ENCODE peak calls at places on chromosomes 11 and 22, in five cellular contexts. F, D, J, U and E are unnamed samples.
A peak's percentile ranks its signal among the peaks of the same experiment; 100 is the strongest.

GRCh38 chr11:111379500-111380136 is 543 bp upstream of the POU2AF1 start:
- DNase-seq in F (peak; percentile 51), D (no peak), J (no peak), U (peak; percentile 97), E (no peak)

GRCh38 chr11:2929880-2930704 is 872 bp upstream of the PHLDA2 start:
- DNase-seq in F (peak; percentile 23), D (peak; percentile 71), J (peak; percentile 46), U (peak; percentile 58), E (no peak)

GRCh38 chr11:60777106-60777505 is 8.0 kb upstream of the MS4A10 start:
- DNase-seq in F (no peak), D (no peak), J (no peak), U (no peak), E (peak; percentile 15)

GRCh38 chr22:36573815-36574350 is 44.9 kb upstream of the EIF3D start:
- DNase-seq in F (no peak), D (no peak), J (no peak), U (no peak), E (no peak)

GRCh38 chr22:50157976-50158375 is 12.6 kb upstream of the PANX2 start:
- DNase-seq in F (no peak), D (no peak), J (no peak), U (no peak), E (no peak)

GRCh38 chr22:26709617-26710390 is 52.4 kb downstream of the MIAT start:
- DNase-seq in F (no peak), D (peak; percentile 87), J (no peak), U (no peak), E (no peak)

GRCh38 chr11:111913997-111914396 is 1.5 kb downstream of the HSPB2 start:
- DNase-seq in F (no peak), D (peak; percentile 92), J (no peak), U (no peak), E (no peak)

GRCh38 chr11:128709402-128709801 is 15.5 kb downstream of the FLI1 start:
- DNase-seq in F (no peak), D (peak; percentile 82), J (no peak), U (no peak), E (no peak)

GRCh38 chr11:31340903-31341572 is 28.5 kb downstream of the DCDC1 start:
- DNase-seq in F (no peak), D (peak; percentile 59), J (peak; percentile 26), U (peak; percentile 69), E (peak; percentile 10)

GRCh38 chr11:132895340-132895739 is 637.0 kb downstream of the OPCML start:
- DNase-seq in F (no peak), D (peak; percentile 18), J (no peak), U (no peak), E (no peak)

GRCh38 chr11:132894598-132894997 is 637.7 kb downstream of the OPCML start:
- DNase-seq in F (no peak), D (no peak), J (no peak), U (no peak), E (no peak)

GRCh38 chr11:132901638-132902610 is 630.4 kb downstream of the OPCML start:
- DNase-seq in F (no peak), D (peak; percentile 26), J (no peak), U (no peak), E (no peak)

DNA sequence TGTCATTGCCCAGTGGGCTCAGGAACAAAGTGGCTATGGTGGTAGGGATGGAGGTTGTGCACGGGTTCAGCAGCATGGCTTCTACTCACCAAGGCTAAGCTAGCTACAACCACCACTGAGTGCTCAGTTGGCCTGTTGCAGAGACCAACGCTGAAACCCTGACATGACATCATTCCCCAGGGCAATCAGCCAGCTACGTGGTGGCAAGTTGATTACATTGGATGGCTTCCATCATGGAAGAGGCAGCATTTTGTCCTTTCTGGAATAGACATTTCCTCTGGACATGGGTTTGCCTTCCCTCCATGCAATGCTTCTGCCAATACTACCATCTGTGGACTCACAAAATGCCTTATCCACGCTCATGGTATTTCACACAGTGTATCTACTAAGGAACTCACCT is 634.3 kb downstream of the OPCML start:
- DNase-seq in F (no peak), D (no peak), J (no peak), U (no peak), E (no peak)
- H3K9me2 ChIP-seq in F (no peaks in the 10 kb centered on the region), D (no peaks in the 10 kb centered on the region), J (no peaks in the 10 kb centered on the region), U (no peaks in the 10 kb centered on the region), E (no peaks in the 10 kb centered on the region)

GRCh38 chr11:12329169-12329568 is 48.2 kb upstream of the PARVA start:
- DNase-seq in F (no peak), D (no peak), J (no peak), U (no peak), E (no peak)
- H3K27ac ChIP-seq in F (no peak overlapping the region), D (no peak overlapping the region), J (no peak overlapping the region), U (peak overlapping the region; percentile 42), E (no peak overlapping the region)

DNA sequence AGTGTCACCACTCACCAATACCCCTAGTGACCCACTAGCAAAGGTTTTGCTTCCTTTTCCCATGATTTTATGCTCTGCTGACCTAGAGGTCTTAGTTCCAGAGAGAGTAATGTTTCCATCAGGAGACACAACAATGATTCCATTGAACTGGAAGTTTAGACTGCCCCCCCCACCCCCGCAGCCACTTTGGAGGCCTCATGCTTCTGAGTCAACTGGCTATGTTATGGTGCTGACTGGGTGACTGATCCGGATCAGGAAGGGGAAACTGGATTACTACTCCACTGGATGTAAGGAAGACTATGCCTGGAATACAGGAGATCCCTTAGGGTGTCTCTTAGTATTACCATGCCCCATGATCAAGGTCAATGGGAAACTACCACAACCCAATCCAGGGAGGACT is 633.6 kb downstream of the OPCML start:
- DNase-seq in F (no peak), D (no peak), J (no peak), U (no peak), E (no peak)
- H3K9me2 ChIP-seq in F (no peaks in the 10 kb centered on the region), D (no peaks in the 10 kb centered on the region), J (no peaks in the 10 kb centered on the region), U (no peaks in the 10 kb centered on the region), E (no peaks in the 10 kb centered on the region)

GRCh38 chr11:76621866-76622265 is 48.7 kb downstream of the LRRC32 start:
- DNase-seq in F (no peak), D (no peak), J (no peak), U (no peak), E (no peak)
- H3K27ac ChIP-seq in F (no peak overlapping the region), D (no peak overlapping the region), J (no peak overlapping the region), U (no peak overlapping the region), E (no peak overlapping the region)

GRCh38 chr11:17933710-17934109 is 79.1 kb downstream of the SERGEF start:
- DNase-seq in F (no peak), D (no peak), J (no peak), U (no peak), E (no peak)
- H3K9me2 ChIP-seq in F (no peaks in the 10 kb centered on the region), D (no peaks in the 10 kb centered on the region), J (no peaks in the 10 kb centered on the region), U (no peaks in the 10 kb centered on the region), E (no peaks in the 10 kb centered on the region)

GRCh38 chr11:74321487-74322188 is 10.2 kb upstream of the P4HA3 start:
- DNase-seq in F (peak; percentile 15), D (peak; percentile 81), J (no peak), U (peak; percentile 73), E (no peak)

GRCh38 chr11:74327076-74327475 is 15.6 kb upstream of the P4HA3 start:
- DNase-seq in F (no peak), D (no peak), J (no peak), U (no peak), E (no peak)

GRCh38 chr11:74322667-74323066 is 11.2 kb upstream of the P4HA3 start:
- DNase-seq in F (no peak), D (peak; percentile 63), J (no peak), U (no peak), E (no peak)

GRCh38 chr11:74326665-74327064 is 15.2 kb upstream of the P4HA3 start:
- DNase-seq in F (no peak), D (no peak), J (no peak), U (no peak), E (no peak)

GRCh38 chr11:74325649-74326645 is 14.5 kb upstream of the P4HA3 start:
- DNase-seq in F (no peak), D (peak; percentile 95), J (no peak), U (no peak), E (no peak)
- H3K27ac ChIP-seq in F (no peak overlapping the region), D (peak overlapping the region; percentile 69), J (no peak overlapping the region), U (no peak overlapping the region), E (no peak overlapping the region)

GRCh38 chr11:55895216-55895615 is 12.1 kb downstream of the TRIM51 start:
- DNase-seq in F (no peak), D (no peak), J (no peak), U (no peak), E (no peak)
- H3K9me2 ChIP-seq in F (no peaks in the 10 kb centered on the region), D (no peaks in the 10 kb centered on the region), J (no peaks in the 10 kb centered on the region), U (no peaks in the 10 kb centered on the region), E (no peaks in the 10 kb centered on the region)

DNA sequence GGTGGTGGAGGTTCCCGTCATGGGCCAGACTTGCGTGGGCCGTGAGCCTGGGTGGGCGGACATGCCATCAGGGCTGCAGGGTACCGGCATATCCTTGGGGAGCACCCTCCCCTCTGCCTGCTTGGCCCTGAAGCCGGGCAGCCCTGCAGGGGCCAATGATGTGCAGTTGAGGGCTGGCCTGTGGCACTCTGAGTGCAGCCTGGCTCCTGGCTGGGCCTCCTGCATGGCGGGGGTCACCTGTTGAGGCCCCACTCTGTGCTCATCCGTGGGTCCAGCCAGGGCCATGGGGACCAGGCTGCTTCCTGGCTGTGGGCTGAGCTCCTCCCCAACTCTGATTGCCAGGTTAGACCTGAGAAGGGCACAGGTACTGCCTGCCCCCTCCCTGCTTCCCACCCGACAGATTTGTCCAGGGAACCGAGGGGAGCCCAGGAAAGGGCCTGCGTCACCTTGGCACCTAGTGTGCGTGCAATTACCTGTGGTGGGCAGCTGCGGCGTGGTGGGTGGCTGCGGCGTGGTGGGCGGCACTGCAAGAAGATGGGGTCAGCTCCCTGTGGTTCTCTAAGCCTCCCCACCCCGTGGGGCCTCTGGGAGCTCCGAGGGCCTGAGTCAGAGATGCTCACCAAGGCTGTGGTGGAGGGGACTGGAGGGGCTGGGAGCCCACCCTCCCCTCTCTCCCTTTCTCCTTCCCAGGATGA is 16.2 kb downstream of the MUC6 start:
- DNase-seq in F (no peak), D (no peak), J (no peak), U (no peak), E (no peak)
- H3K27ac ChIP-seq in F (no peak overlapping the region), D (no peak overlapping the region), J (no peak overlapping the region), U (no peak overlapping the region), E (no peak overlapping the region)

GRCh38 chr22:49112661-49113626 is 714.7 kb downstream of the BRD1 start:
- DNase-seq in F (no peak), D (no peak), J (no peak), U (no peak), E (no peak)
- H3K9me2 ChIP-seq in F (no peaks in the 10 kb centered on the region), D (no peaks in the 10 kb centered on the region), J (no peaks in the 10 kb centered on the region), U (no peaks in the 10 kb centered on the region), E (no peaks in the 10 kb centered on the region)

DNA sequence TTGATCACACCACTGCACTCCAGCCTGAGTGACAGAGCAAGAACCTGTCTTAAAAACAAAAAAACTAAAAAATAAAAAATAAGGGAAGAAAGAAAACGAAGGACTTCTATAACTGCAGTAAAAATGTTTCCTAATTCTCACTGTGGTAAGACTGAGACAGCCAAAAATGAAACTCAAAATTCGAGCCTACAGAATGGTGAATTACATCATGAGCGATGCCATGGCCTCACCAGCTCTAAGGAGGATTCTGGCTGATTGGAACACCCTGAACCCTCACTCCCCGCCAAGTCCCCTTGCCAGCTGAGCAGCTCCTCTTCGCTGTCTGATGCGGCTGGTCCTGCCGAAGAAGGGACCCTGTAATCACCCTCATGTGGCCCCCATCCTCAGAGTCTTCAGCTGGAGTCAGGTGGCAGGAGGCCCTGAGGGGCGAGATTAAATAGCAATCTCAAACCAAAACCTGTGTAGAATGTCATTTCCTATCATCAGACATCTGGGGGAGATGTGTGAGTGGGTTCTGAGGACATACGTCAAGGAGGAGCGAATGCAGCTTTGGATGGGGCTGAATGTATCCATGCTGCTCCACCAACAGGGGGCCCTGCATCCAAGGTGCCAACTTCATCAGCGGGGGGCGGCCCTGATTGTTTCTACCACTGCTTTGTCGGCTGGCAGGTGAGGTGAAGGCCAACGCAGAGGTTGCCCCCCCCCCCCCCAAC is 29.2 kb downstream of the PDGFB start:
- DNase-seq in F (no peak), D (no peak), J (peak; percentile 35), U (peak; percentile 75), E (no peak)
- H3K27ac ChIP-seq in F (no peak overlapping the region), D (no peak overlapping the region), J (peak overlapping the region; percentile 58), U (no peak overlapping the region), E (peak overlapping the region; percentile 87)